ENCODE peak calls at places on chromosomes 5 and 9, in six cellular contexts. P, U, J, S, W and E are unnamed samples.
A peak's percentile ranks its signal among the peaks of the same experiment; 100 is the strongest.

GRCh38 chr9:133708770-133709611 is 29.2 kb downstream of the SARDH start:
- DNase-seq in P (no peak), J (peak; percentile 50), S (no peak), W (peak; percentile 50), U (no peak), E (no peak)

GRCh38 chr5:31194892-31195291 is 1.4 kb downstream of the CDH6 start:
- DNase-seq in S (no peak), P (peak; percentile 67), U (no peak), J (no peak), W (no peak), E (no peak)

GRCh38 chr5:78601622-78602314 is 46.8 kb downstream of the LHFPL2 start:
- DNase-seq in S (no peak), U (no peak), P (no peak), W (no peak), J (no peak), E (no peak)

GRCh38 chr5:107770051-107770450 is 99.3 kb upstream of the EFNA5 start:
- DNase-seq in J (no peak), P (no peak), U (no peak), S (no peak), W (no peak), E (no peak)

GRCh38 chr5:66987949-66988838 is 208.4 kb downstream of the CD180 start:
- DNase-seq in J (no peak), S (no peak), P (peak; percentile 40), U (no peak), W (peak; percentile 61), E (no peak)

GRCh38 chr5:405421-405820 is 37.6 kb upstream of the EXOC3 start:
- DNase-seq in P (no peak), S (no peak), W (no peak), J (peak; percentile 41), U (no peak), E (no peak)

GRCh38 chr5:74179701-74180100 is 460.8 kb downstream of the ENC1 start:
- DNase-seq in P (no peak), W (no peak), S (no peak), J (no peak), U (no peak), E (no peak)

GRCh38 chr5:154092356-154092755 is 53.6 kb downstream of the MFAP3 start:
- DNase-seq in S (no peak), U (peak; percentile 49), J (no peak), W (no peak), P (no peak), E (peak; percentile 52)

GRCh38 chr5:40796487-40796889 is 1.7 kb downstream of the PRKAA1 start:
- DNase-seq in U (no peak), P (peak; percentile 54), J (no peak), S (no peak), W (no peak), E (no peak)

GRCh38 chr5:130692766-130693165 is 472.3 kb downstream of the HINT1 start:
- DNase-seq in U (no peak), W (no peak), S (no peak), J (no peak), P (no peak), E (no peak)

GRCh38 chr9:77544491-77545000 is 103.6 kb downstream of the GNA14 start:
- DNase-seq in U (no peak), P (peak; percentile 18), S (no peak), W (no peak), J (no peak), E (peak; percentile 40)

GRCh38 chr9:133194597-133194996 is 14.5 kb downstream of the OBP2B start:
- DNase-seq in U (no peak), J (no peak), W (no peak), P (no peak), S (no peak), E (no peak)

GRCh38 chr5:16671208-16671607 is 54.4 kb upstream of the RETREG1 start:
- DNase-seq in U (no peak), J (no peak), W (no peak), S (no peak), P (no peak), E (no peak)

GRCh38 chr9:93575706-93576295 is 583 bp upstream of the PHF2 start:
- DNase-seq in S (peak; percentile 53), J (peak; percentile 77), P (no peak), U (no peak), W (peak; percentile 46), E (no peak)

GRCh38 chr9:134597041-134597913 is 44.3 kb upstream of the COL5A1 start:
- DNase-seq in P (no peak), S (no peak), U (no peak), J (no peak), W (no peak), E (no peak)

GRCh38 chr5:77354454-77354853 is 137.7 kb downstream of the WDR41 start:
- DNase-seq in P (no peak), W (no peak), J (no peak), S (no peak), U (no peak), E (no peak)

GRCh38 chr5:53463909-53464621 is 16.4 kb upstream of the FST start:
- DNase-seq in J (no peak), P (no peak), S (no peak), W (no peak), U (no peak), E (no peak)

GRCh38 chr5:93305984-93306383 is 275.0 kb downstream of the NR2F1-AS1 start:
- DNase-seq in J (no peak), S (no peak), U (no peak), P (peak; percentile 8), W (peak; percentile 19), E (no peak)

GRCh38 chr5:16528382-16528849 is 62.8 kb upstream of the ZNF622 start:
- DNase-seq in P (no peak), J (no peak), U (no peak), S (no peak), W (no peak), E (no peak)

GRCh38 chr5:39217365-39218281 is 1.7 kb downstream of the FYB1 start:
- DNase-seq in U (peak; percentile 14), P (peak; percentile 72), S (peak; percentile 42), J (peak; percentile 83), W (peak; percentile 81), E (no peak)

GRCh38 chr5:133295520-133295919 is 243.7 kb downstream of the HSPA4 start:
- DNase-seq in U (no peak), W (peak; percentile 21), P (no peak), S (no peak), J (no peak), E (no peak)

GRCh38 chr9:122797316-122798033 is 2.4 kb upstream of the OR1K1 start:
- DNase-seq in J (no peak), U (no peak), W (no peak), P (peak; percentile 43), S (no peak), E (no peak)

GRCh38 chr9:122788831-122789230 is at the start of gene OR5C1:
- DNase-seq in W (no peak), S (no peak), P (no peak), J (no peak), U (no peak), E (no peak)

GRCh38 chr9:122789256-122790046 is 718 bp downstream of the OR5C1 start:
- DNase-seq in S (no peak), W (no peak), J (no peak), U (no peak), P (no peak), E (no peak)

GRCh38 chr9:122786338-122786737 is 2.4 kb upstream of the OR5C1 start:
- DNase-seq in J (no peak), U (no peak), S (no peak), W (no peak), P (no peak), E (no peak)

GRCh38 chr9:122791872-122792669 is 3.3 kb downstream of the OR5C1 start:
- DNase-seq in W (no peak), S (no peak), P (no peak), J (no peak), U (no peak), E (no peak)
- TF ChIP-seq CTCF in W (no peak), S (no peak), P (no peak), J (no peak), U (no peak), E (no peak)

GRCh38 chr5:174311121-174311520 is 265.6 kb downstream of the NSG2 start:
- DNase-seq in J (no peak), U (no peak), S (no peak), W (no peak), P (no peak), E (no peak)

GRCh38 chr5:174311531-174312269 is 266.2 kb downstream of the NSG2 start:
- DNase-seq in J (peak; percentile 82), S (peak; percentile 74), P (no peak), U (no peak), W (peak; percentile 91), E (no peak)

GRCh38 chr5:174313615-174314014 is 268.1 kb downstream of the NSG2 start:
- DNase-seq in U (no peak), S (no peak), W (no peak), J (no peak), P (no peak), E (no peak)

GRCh38 chr5:174312641-174313040 is 267.1 kb downstream of the NSG2 start:
- DNase-seq in W (no peak), U (no peak), J (no peak), S (no peak), P (no peak), E (no peak)

GRCh38 chr5:174312270-174312617 is 266.7 kb downstream of the NSG2 start:
- DNase-seq in W (no peak), U (no peak), S (no peak), J (no peak), P (no peak), E (no peak)
- TF ChIP-seq CTCF in W (no peak), U (no peak), S (no peak), J (no peak), P (no peak), E (no peak)

GRCh38 chr9:69980591-69980990 is 63.1 kb upstream of the MAMDC2 start:
- DNase-seq in W (no peak), U (peak; percentile 25), S (no peak), P (no peak), J (no peak), E (no peak)

GRCh38 chr9:69976165-69976564 is 67.5 kb upstream of the MAMDC2 start:
- DNase-seq in S (no peak), J (no peak), P (peak; percentile 90), U (peak; percentile 89), W (no peak), E (peak; percentile 72)

GRCh38 chr9:69980041-69980440 is 63.6 kb upstream of the MAMDC2 start:
- DNase-seq in P (no peak), J (no peak), U (peak; percentile 30), W (no peak), S (no peak), E (no peak)

GRCh38 chr9:69971643-69972449 is 71.8 kb upstream of the MAMDC2 start:
- DNase-seq in P (peak; percentile 44), J (peak; percentile 86), U (peak; percentile 44), W (peak; percentile 74), S (peak; percentile 75), E (no peak)

GRCh38 chr9:69975681-69976080 is 68.0 kb upstream of the MAMDC2 start:
- DNase-seq in S (no peak), W (no peak), J (no peak), P (no peak), U (peak; percentile 13), E (no peak)
- TF ChIP-seq CTCF in S (no peak), W (no peak), J (no peak), P (no peak), U (no peak), E (no peak)

DNA sequence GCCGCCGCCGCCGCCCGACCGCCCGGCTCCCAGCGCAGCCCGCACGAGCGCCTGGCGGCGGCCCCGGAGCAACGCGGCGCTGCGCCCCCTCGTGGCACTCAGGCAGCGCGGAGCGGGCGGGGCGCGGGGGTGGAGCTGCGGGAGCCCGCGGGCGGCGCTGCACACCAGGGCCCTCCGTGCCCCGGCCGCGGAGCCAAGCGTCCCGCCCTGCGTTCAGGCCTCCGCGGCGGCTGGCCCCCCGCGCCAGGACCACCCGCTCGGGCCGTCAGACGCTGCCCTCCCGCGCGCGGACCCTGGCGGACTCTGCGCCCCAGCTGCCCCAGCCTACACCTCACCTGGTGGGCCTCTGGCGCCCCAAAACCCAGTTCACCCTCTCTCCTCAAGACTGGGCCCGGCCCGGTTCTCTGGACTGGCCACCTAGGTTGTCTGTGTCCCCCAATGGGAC is at the start of gene RASGEF1C:
- DNase-seq in S (peak; percentile 68), W (peak; percentile 93), P (peak; percentile 15), U (no peak), J (peak; percentile 70), E (no peak)
- TF ChIP-seq CTCF in S (no peak), W (peak; percentile 47), P (peak; percentile 39), U (no peak), J (peak; percentile 40), E (peak; percentile 61)